ENCODE peak calls at places on chromosomes 16 and 17, in nine cellular contexts. E, B, V, I, J, P, T, A and C are unnamed samples.

GRCh38 chr17:47736501-47737211 is 3.6 kb downstream of the TBX21 start:
- DNase-seq in P (no peak), E (no peak), T (no peak), V (no peak), A (no peak), J (no peak), I (no peak), B (no peak), C (no peak)

GRCh38 chr17:16928406-16929280 is 43.3 kb downstream of the TNFRSF13B start:
- DNase-seq in P (no peak), J (no peak), B (no peak), V (no peak), E (no peak), T (no peak), I (no peak), A (no peak), C (no peak)

GRCh38 chr17:46962374-46962790 is 16.7 kb downstream of the RPRML start:
- DNase-seq in E (no peak), V (no peak), P (no peak), J (peak), T (no peak), B (no peak), I (no peak), A (peak), C (no peak)

GRCh38 chr17:39962642-39963220 is at the start of gene GSDMA:
- DNase-seq in E (no peak), A (no peak), T (no peak), J (no peak), V (no peak), I (peak), P (no peak), B (no peak), C (no peak)

GRCh38 chr16:4053663-4054479 is 62.4 kb downstream of the ADCY9 start:
- DNase-seq in B (no peak), E (no peak), P (peak), A (peak), J (peak), I (no peak), V (no peak), T (no peak), C (no peak)

GRCh38 chr16:2180962-2181923 is 15.2 kb downstream of the CASKIN1 start:
- DNase-seq in E (no peak), I (no peak), J (no peak), P (no peak), V (no peak), B (no peak), T (no peak), A (no peak), C (no peak)

GRCh38 chr16:81261049-81261648 is 22.7 kb downstream of the BCO1 start:
- DNase-seq in B (peak), T (peak), P (no peak), A (peak), I (peak), V (peak), E (no peak), J (no peak), C (no peak)

GRCh38 chr17:58377661-58378060 is 25.7 kb upstream of the SUPT4H1 start:
- DNase-seq in P (no peak), E (no peak), T (no peak), V (no peak), I (no peak), A (no peak), B (no peak), J (no peak), C (no peak)

GRCh38 chr17:28199115-28199514 is 119.9 kb upstream of the TMEM97 start:
- DNase-seq in V (no peak), P (no peak), J (no peak), I (no peak), E (no peak), B (no peak), T (no peak), A (no peak), C (no peak)

GRCh38 chr17:80347536-80347935 is 67.4 kb upstream of the ENDOV start:
- DNase-seq in J (no peak), V (no peak), A (no peak), I (no peak), T (no peak), E (no peak), B (no peak), P (no peak), C (no peak)

GRCh38 chr16:1163567-1164055 is 10.7 kb downstream of the CACNA1H start:
- DNase-seq in J (peak), T (no peak), I (no peak), P (no peak), V (no peak), B (no peak), E (no peak), A (peak), C (no peak)